ENCODE peak calls at places on chromosome 17, in eight cellular contexts. H, R, G, T, Y, I, P and N are unnamed samples.

GRCh38 chr17:44176257-44176656 is 5.8 kb downstream of the ASB16 start:
- DNase-seq in H (no peak), G (no peak), Y (no peak), R (no peak), P (no peak), I (no peak), T (no peak), N (no peak)

GRCh38 chr17:17032131-17032692 is 10.0 kb upstream of the MPRIP start:
- DNase-seq in Y (no peak), G (no peak), I (peak), H (no peak), T (no peak), P (peak), R (no peak), N (no peak)

GRCh38 chr17:18257747-18258355 is 687 bp downstream of the FLII start:
- DNase-seq in H (peak), G (peak), I (peak), R (peak), T (peak), Y (peak), P (peak), N (peak)

GRCh38 chr17:81454473-81454872 is 58.1 kb downstream of the ACTG1 start:
- DNase-seq in R (no peak), Y (no peak), P (no peak), T (no peak), H (no peak), G (no peak), I (no peak), N (no peak)

GRCh38 chr17:33696102-33696501 is 403.0 kb upstream of the ASIC2 start:
- DNase-seq in H (no peak), Y (no peak), G (no peak), R (no peak), P (no peak), T (no peak), I (no peak), N (no peak)

GRCh38 chr17:63649813-63650212 is 27.6 kb downstream of the MAP3K3 start:
- DNase-seq in T (no peak), P (no peak), Y (no peak), I (no peak), G (no peak), H (no peak), R (no peak), N (no peak)

GRCh38 chr17:9175700-9176467 is 154.6 kb downstream of the NTN1 start:
- DNase-seq in G (no peak), P (no peak), H (no peak), T (no peak), I (no peak), R (no peak), Y (no peak), N (no peak)

GRCh38 chr17:43604549-43604948 is 57.2 kb downstream of the MEOX1 start:
- DNase-seq in I (no peak), H (no peak), R (no peak), T (no peak), P (no peak), Y (no peak), G (no peak), N (no peak)

GRCh38 chr17:64354824-64355535 is 35.7 kb downstream of the PECAM1 start:
- DNase-seq in T (no peak), H (no peak), I (no peak), Y (no peak), R (no peak), G (no peak), P (no peak), N (no peak)

GRCh38 chr17:30548189-30548588 is 71.0 kb downstream of the GOSR1 start:
- DNase-seq in G (no peak), R (no peak), T (no peak), I (no peak), P (no peak), Y (no peak), H (no peak), N (no peak)

GRCh38 chr17:63116228-63116627 is 150.2 kb downstream of the TANC2 start:
- DNase-seq in Y (peak), T (no peak), R (no peak), G (no peak), H (no peak), P (no peak), I (no peak), N (no peak)

GRCh38 chr17:75980188-75981018 is 1.4 kb downstream of the TEN1 start:
- DNase-seq in G (no peak), T (no peak), H (no peak), P (no peak), R (no peak), I (no peak), Y (no peak), N (no peak)

GRCh38 chr17:47742319-47743181 is 9.5 kb downstream of the TBX21 start:
- DNase-seq in R (no peak), Y (peak), P (peak), H (peak), I (peak), G (peak), T (peak), N (no peak)

GRCh38 chr17:7237761-7238417 is 1.4 kb downstream of the PHF23 start:
- DNase-seq in G (peak), P (peak), Y (peak), H (peak), R (peak), I (peak), T (peak), N (peak)

GRCh38 chr17:78705071-78705470 is 77.0 kb downstream of the CYTH1 start:
- DNase-seq in I (no peak), Y (no peak), H (no peak), G (no peak), R (no peak), P (peak), T (no peak), N (no peak)

GRCh38 chr17:47714773-47715396 is 18.2 kb upstream of the TBX21 start:
- DNase-seq in I (no peak), H (no peak), R (no peak), Y (no peak), T (peak), P (no peak), G (no peak), N (no peak)